ENCODE peak calls at places on chromosomes 4 and X, in ten cellular contexts. One of them, this sample, is unnamed.

GRCh38 chr4:111031180-111031579 is 408.3 kb upstream of the PITX2 start:
- DNase-seq in stimulated activated CD4-positive, alpha-beta T cell treated with anti-CD3 and anti-CD28 coated beads, Interleukin-15, amount 100 ng/mL, for 1 hour: no peak
- DNase-seq in retinal pigment epithelial cell: no peak
- DNase-seq in T47D: no peak
- DNase-seq in mucosa of descending colon: no peak
- DNase-seq in GM10248: no peak
- DNase-seq in naive B cell: no peak
- DNase-seq in lower lobe of right lung: no peak
- DNase-seq in RPMI8226: no peak
- DNase-seq in iPS DF 19.7: no peak
- DNase-seq in this sample: no peak

GRCh38 chrX:17697191-17697590 is 40.1 kb upstream of the SCML1 start:
- DNase-seq in stimulated activated CD4-positive, alpha-beta T cell treated with anti-CD3 and anti-CD28 coated beads, Interleukin-15, amount 100 ng/mL, for 1 hour: no peak
- DNase-seq in retinal pigment epithelial cell: no peak
- DNase-seq in T47D: peak
- DNase-seq in mucosa of descending colon: no peak
- DNase-seq in GM10248: no peak
- DNase-seq in naive B cell: no peak
- DNase-seq in lower lobe of right lung: no peak
- DNase-seq in RPMI8226: no peak
- DNase-seq in iPS DF 19.7: no peak
- DNase-seq in this sample: no peak

GRCh38 chr4:68651932-68652331 is 18.5 kb downstream of the UGT2B15 start:
- DNase-seq in stimulated activated CD4-positive, alpha-beta T cell treated with anti-CD3 and anti-CD28 coated beads, Interleukin-15, amount 100 ng/mL, for 1 hour: no peak
- DNase-seq in retinal pigment epithelial cell: no peak
- DNase-seq in T47D: no peak
- DNase-seq in mucosa of descending colon: no peak
- DNase-seq in GM10248: no peak
- DNase-seq in naive B cell: no peak
- DNase-seq in lower lobe of right lung: no peak
- DNase-seq in RPMI8226: no peak
- DNase-seq in iPS DF 19.7: no peak
- DNase-seq in this sample: no peak

GRCh38 chr4:148749403-148749802 is 307.2 kb upstream of the NR3C2 start:
- DNase-seq in stimulated activated CD4-positive, alpha-beta T cell treated with anti-CD3 and anti-CD28 coated beads, Interleukin-15, amount 100 ng/mL, for 1 hour: no peak
- DNase-seq in retinal pigment epithelial cell: no peak
- DNase-seq in T47D: peak
- DNase-seq in mucosa of descending colon: no peak
- DNase-seq in GM10248: no peak
- DNase-seq in naive B cell: no peak
- DNase-seq in lower lobe of right lung: no peak
- DNase-seq in RPMI8226: no peak
- DNase-seq in iPS DF 19.7: no peak
- DNase-seq in this sample: no peak

GRCh38 chr4:184775854-184776555 is 42.1 kb upstream of the CENPU start:
- DNase-seq in stimulated activated CD4-positive, alpha-beta T cell treated with anti-CD3 and anti-CD28 coated beads, Interleukin-15, amount 100 ng/mL, for 1 hour: no peak
- DNase-seq in retinal pigment epithelial cell: no peak
- DNase-seq in T47D: no peak
- DNase-seq in mucosa of descending colon: no peak
- DNase-seq in GM10248: no peak
- DNase-seq in naive B cell: no peak
- DNase-seq in lower lobe of right lung: no peak
- DNase-seq in RPMI8226: no peak
- DNase-seq in iPS DF 19.7: no peak
- DNase-seq in this sample: no peak

GRCh38 chr4:51843309-51844156 is 580 bp downstream of the DCUN1D4 start:
- DNase-seq in stimulated activated CD4-positive, alpha-beta T cell treated with anti-CD3 and anti-CD28 coated beads, Interleukin-15, amount 100 ng/mL, for 1 hour: peak
- DNase-seq in retinal pigment epithelial cell: no peak
- DNase-seq in T47D: peak
- DNase-seq in mucosa of descending colon: peak
- DNase-seq in GM10248: peak
- DNase-seq in naive B cell: peak
- DNase-seq in lower lobe of right lung: peak
- DNase-seq in RPMI8226: peak
- DNase-seq in iPS DF 19.7: no peak
- DNase-seq in this sample: peak

GRCh38 chr4:3791910-3792542 is 25.8 kb downstream of the ADRA2C start:
- DNase-seq in stimulated activated CD4-positive, alpha-beta T cell treated with anti-CD3 and anti-CD28 coated beads, Interleukin-15, amount 100 ng/mL, for 1 hour: no peak
- DNase-seq in retinal pigment epithelial cell: peak
- DNase-seq in T47D: peak
- DNase-seq in mucosa of descending colon: peak
- DNase-seq in GM10248: peak
- DNase-seq in naive B cell: no peak
- DNase-seq in lower lobe of right lung: peak
- DNase-seq in RPMI8226: peak
- DNase-seq in iPS DF 19.7: no peak
- DNase-seq in this sample: no peak

GRCh38 chr4:152045781-152046571 is 285.2 kb upstream of the GATB start:
- DNase-seq in stimulated activated CD4-positive, alpha-beta T cell treated with anti-CD3 and anti-CD28 coated beads, Interleukin-15, amount 100 ng/mL, for 1 hour: no peak
- DNase-seq in retinal pigment epithelial cell: peak
- DNase-seq in T47D: peak
- DNase-seq in mucosa of descending colon: peak
- DNase-seq in GM10248: peak
- DNase-seq in naive B cell: no peak
- DNase-seq in lower lobe of right lung: peak
- DNase-seq in RPMI8226: no peak
- DNase-seq in iPS DF 19.7: peak
- DNase-seq in this sample: no peak

GRCh38 chrX:51336584-51336983 is 4.0 kb downstream of the NUDT10 start:
- DNase-seq in stimulated activated CD4-positive, alpha-beta T cell treated with anti-CD3 and anti-CD28 coated beads, Interleukin-15, amount 100 ng/mL, for 1 hour: no peak
- DNase-seq in retinal pigment epithelial cell: peak
- DNase-seq in T47D: peak
- DNase-seq in mucosa of descending colon: no peak
- DNase-seq in GM10248: peak
- DNase-seq in naive B cell: peak
- DNase-seq in lower lobe of right lung: no peak
- DNase-seq in RPMI8226: peak
- DNase-seq in iPS DF 19.7: no peak
- DNase-seq in this sample: no peak

GRCh38 chr4:8694651-8695151 is 102.1 kb downstream of the CPZ start:
- DNase-seq in stimulated activated CD4-positive, alpha-beta T cell treated with anti-CD3 and anti-CD28 coated beads, Interleukin-15, amount 100 ng/mL, for 1 hour: no peak
- DNase-seq in retinal pigment epithelial cell: no peak
- DNase-seq in T47D: no peak
- DNase-seq in mucosa of descending colon: no peak
- DNase-seq in GM10248: no peak
- DNase-seq in naive B cell: no peak
- DNase-seq in lower lobe of right lung: no peak
- DNase-seq in RPMI8226: no peak
- DNase-seq in iPS DF 19.7: no peak
- DNase-seq in this sample: peak

GRCh38 chrX:22366166-22366702 is 93.5 kb downstream of the CBLL2 start:
- DNase-seq in stimulated activated CD4-positive, alpha-beta T cell treated with anti-CD3 and anti-CD28 coated beads, Interleukin-15, amount 100 ng/mL, for 1 hour: no peak
- DNase-seq in retinal pigment epithelial cell: no peak
- DNase-seq in T47D: no peak
- DNase-seq in mucosa of descending colon: no peak
- DNase-seq in GM10248: no peak
- DNase-seq in naive B cell: no peak
- DNase-seq in lower lobe of right lung: no peak
- DNase-seq in RPMI8226: no peak
- DNase-seq in iPS DF 19.7: no peak
- DNase-seq in this sample: no peak

GRCh38 chr4:70508801-70509200 is 9.6 kb upstream of the AMTN start:
- DNase-seq in stimulated activated CD4-positive, alpha-beta T cell treated with anti-CD3 and anti-CD28 coated beads, Interleukin-15, amount 100 ng/mL, for 1 hour: no peak
- DNase-seq in retinal pigment epithelial cell: no peak
- DNase-seq in T47D: no peak
- DNase-seq in mucosa of descending colon: no peak
- DNase-seq in GM10248: no peak
- DNase-seq in naive B cell: no peak
- DNase-seq in lower lobe of right lung: no peak
- DNase-seq in RPMI8226: no peak
- DNase-seq in iPS DF 19.7: no peak
- DNase-seq in this sample: no peak

GRCh38 chr4:11700751-11701226 is 272.1 kb upstream of the HS3ST1 start:
- DNase-seq in stimulated activated CD4-positive, alpha-beta T cell treated with anti-CD3 and anti-CD28 coated beads, Interleukin-15, amount 100 ng/mL, for 1 hour: no peak
- DNase-seq in retinal pigment epithelial cell: peak
- DNase-seq in T47D: no peak
- DNase-seq in mucosa of descending colon: no peak
- DNase-seq in GM10248: no peak
- DNase-seq in naive B cell: no peak
- DNase-seq in lower lobe of right lung: no peak
- DNase-seq in RPMI8226: no peak
- DNase-seq in iPS DF 19.7: no peak
- DNase-seq in this sample: no peak

GRCh38 chr4:57102050-57102564 is 8.1 kb downstream of the IGFBP7 start:
- DNase-seq in stimulated activated CD4-positive, alpha-beta T cell treated with anti-CD3 and anti-CD28 coated beads, Interleukin-15, amount 100 ng/mL, for 1 hour: no peak
- DNase-seq in retinal pigment epithelial cell: peak
- DNase-seq in T47D: peak
- DNase-seq in mucosa of descending colon: no peak
- DNase-seq in GM10248: no peak
- DNase-seq in naive B cell: no peak
- DNase-seq in lower lobe of right lung: no peak
- DNase-seq in RPMI8226: no peak
- DNase-seq in iPS DF 19.7: no peak
- DNase-seq in this sample: peak

This sample was measured in sigmoid colon.